ENCODE peak calls at places on chromosomes 7 and 10, in eight cellular contexts. D, Y, V, E, T, F, P and R are unnamed samples.

GRCh38 chr10:97685395-97685958 is 1.6 kb downstream of the AVPI1 start:
- DNase-seq in T (no peak), D (no peak), Y (peak), E (no peak), F (no peak), P (no peak), V (peak), R (no peak)

GRCh38 chr7:37109853-37110252 is 338.8 kb downstream of the ELMO1 start:
- DNase-seq in P (no peak), T (no peak), F (no peak), V (peak), D (no peak), E (no peak), Y (no peak), R (no peak)

GRCh38 chr7:45421096-45421495 is 153.1 kb upstream of the ADCY1 start:
- DNase-seq in F (no peak), T (no peak), Y (no peak), E (no peak), V (peak), D (peak), P (no peak), R (no peak)

GRCh38 chr10:1411956-1412355 is 325.4 kb downstream of the ADARB2 start:
- DNase-seq in T (no peak), P (peak), F (no peak), E (no peak), Y (no peak), V (no peak), D (no peak), R (no peak)

GRCh38 chr10:84822926-84823325 is 494.5 kb downstream of the CCSER2 start:
- DNase-seq in E (no peak), D (no peak), P (no peak), F (no peak), T (no peak), Y (no peak), V (no peak), R (no peak)

GRCh38 chr7:155257482-155258232 is 40.0 kb upstream of the INSIG1 start:
- DNase-seq in D (peak), F (no peak), Y (peak), V (peak), E (peak), T (peak), P (peak), R (no peak)

GRCh38 chr10:9608592-9608991 is 1409.1 kb upstream of the CELF2 start:
- DNase-seq in Y (no peak), E (no peak), F (no peak), T (peak), P (no peak), V (peak), D (peak), R (no peak)

GRCh38 chr10:132706701-132707100 is 79.2 kb downstream of the NKX6-2 start:
- DNase-seq in P (no peak), F (no peak), V (no peak), Y (no peak), E (no peak), T (no peak), D (no peak), R (no peak)

GRCh38 chr7:128408709-128409434 is 910 bp downstream of the IMPDH1 start:
- DNase-seq in V (peak), T (no peak), E (no peak), D (no peak), Y (no peak), F (no peak), P (peak), R (no peak)

GRCh38 chr10:71912431-71912830 is 51.8 kb upstream of the CHST3 start:
- DNase-seq in Y (no peak), F (no peak), T (no peak), P (no peak), V (no peak), E (no peak), D (no peak), R (no peak)

GRCh38 chr7:155448632-155449007 is 9.3 kb upstream of the EN2 start:
- DNase-seq in F (no peak), Y (no peak), T (no peak), D (no peak), E (no peak), P (no peak), V (no peak), R (no peak)

GRCh38 chr7:1539346-1540321 is 9.1 kb downstream of the MAFK start:
- DNase-seq in Y (no peak), F (no peak), T (no peak), P (no peak), V (no peak), E (no peak), D (peak), R (no peak)

GRCh38 chr7:152395115-152395514 is 40.7 kb downstream of the KMT2C start:
- DNase-seq in T (no peak), V (peak), F (no peak), Y (no peak), E (no peak), D (no peak), P (no peak), R (no peak)

GRCh38 chr7:102258073-102258748 is 28.5 kb upstream of the SH2B2 start:
- DNase-seq in D (no peak), V (no peak), F (no peak), Y (no peak), E (no peak), T (no peak), P (no peak), R (no peak)

GRCh38 chr10:4426866-4427265 is 399.1 kb upstream of the AKR1E2 start:
- DNase-seq in E (no peak), T (no peak), V (no peak), Y (no peak), P (no peak), D (peak), F (no peak), R (no peak)

GRCh38 chr10:32889631-32890212 is 68.3 kb downstream of the ITGB1 start:
- DNase-seq in D (no peak), E (no peak), P (no peak), T (no peak), Y (no peak), F (no peak), V (no peak), R (no peak)

GRCh38 chr10:121593267-121593666 is 5.0 kb downstream of the FGFR2 start:
- DNase-seq in Y (no peak), P (no peak), T (no peak), V (no peak), E (no peak), D (no peak), F (no peak), R (no peak)
- H3K4me3 ChIP-seq in Y (no peak), P (no peak), T (no peak), V (no peak), E (no peak), D (no peak), F (no peak), R (no peak)

GRCh38 chr10:123146892-123147634 is 873 bp upstream of the HMX2 start:
- DNase-seq in V (no peak), F (no peak), P (no peak), T (no peak), Y (no peak), D (no peak), E (no peak), R (no peak)

GRCh38 chr10:123147635-123148413 is at the start of gene HMX2:
- DNase-seq in D (no peak), Y (no peak), F (no peak), P (no peak), T (no peak), V (no peak), E (no peak), R (no peak)

GRCh38 chr10:123149162-123149567 is 1.2 kb downstream of the HMX2 start:
- DNase-seq in D (no peak), P (no peak), V (no peak), T (no peak), E (no peak), F (no peak), Y (no peak), R (no peak)

GRCh38 chr10:123149568-123150228 is 1.8 kb downstream of the HMX2 start:
- DNase-seq in F (no peak), P (no peak), T (no peak), D (peak), E (no peak), Y (no peak), V (peak), R (no peak)

GRCh38 chr10:123148414-123149161 is 652 bp downstream of the HMX2 start:
- DNase-seq in E (no peak), D (no peak), Y (no peak), P (no peak), V (no peak), F (no peak), T (no peak), R (no peak)
- H3K4me3 ChIP-seq in E (no peak), D (no peak), Y (no peak), P (no peak), V (peak), F (no peak), T (no peak), R (peak)

GRCh38 chr10:22003964-22004281 is 393 bp upstream of the DNAJC1 start:
- DNase-seq in F (no peak), D (no peak), T (no peak), V (no peak), E (no peak), P (no peak), Y (no peak), R (no peak)
- H3K4me3 ChIP-seq in F (peak), D (peak), T (peak), V (peak), E (peak), P (peak), Y (peak), R (peak)

GRCh38 chr7:54663603-54664234 is 95.3 kb downstream of the SEC61G start:
- DNase-seq in P (no peak), V (no peak), F (no peak), Y (no peak), D (no peak), E (no peak), T (no peak), R (no peak)
- H3K4me3 ChIP-seq in P (no peak), V (peak), F (no peak), Y (no peak), D (no peak), E (no peak), T (peak), R (peak)